ENCODE peak calls at places on chromosomes 2 and 18, in ten cellular contexts. One of them, this sample, is unnamed.

GRCh38 chr2:119289642-119290041 is 66.0 kb downstream of the STEAP3 start:
- DNase-seq in lung: no peak
- DNase-seq in colonic mucosa: no peak
- DNase-seq in A673: no peak
- DNase-seq in ovary: no peak
- DNase-seq in esophagus muscularis mucosa: peak
- DNase-seq in right lobe of liver: no peak
- DNase-seq in astrocyte of the spinal cord: no peak
- DNase-seq in suprapubic skin: no peak
- DNase-seq in GM12865: no peak
- DNase-seq in this sample: no peak

GRCh38 chr2:28134262-28134812 is 243.8 kb downstream of the BABAM2 start:
- DNase-seq in lung: peak
- DNase-seq in colonic mucosa: peak
- DNase-seq in A673: no peak
- DNase-seq in ovary: peak
- DNase-seq in esophagus muscularis mucosa: no peak
- DNase-seq in right lobe of liver: peak
- DNase-seq in astrocyte of the spinal cord: no peak
- DNase-seq in suprapubic skin: no peak
- DNase-seq in GM12865: no peak
- DNase-seq in this sample: peak

GRCh38 chr2:169513926-169514325 is 4.4 kb downstream of the KLHL41 start:
- DNase-seq in lung: no peak
- DNase-seq in colonic mucosa: no peak
- DNase-seq in A673: no peak
- DNase-seq in ovary: no peak
- DNase-seq in esophagus muscularis mucosa: no peak
- DNase-seq in right lobe of liver: no peak
- DNase-seq in astrocyte of the spinal cord: peak
- DNase-seq in suprapubic skin: no peak
- DNase-seq in GM12865: no peak
- DNase-seq in this sample: peak

GRCh38 chr2:96819101-96819875 is 3.2 kb downstream of the CNNM3 start:
- DNase-seq in lung: peak
- DNase-seq in colonic mucosa: peak
- DNase-seq in A673: no peak
- DNase-seq in ovary: no peak
- DNase-seq in esophagus muscularis mucosa: no peak
- DNase-seq in right lobe of liver: peak
- DNase-seq in astrocyte of the spinal cord: no peak
- DNase-seq in suprapubic skin: no peak
- DNase-seq in GM12865: no peak
- DNase-seq in this sample: no peak

GRCh38 chr2:168773128-168773527 is 29.3 kb upstream of the NOSTRIN start:
- DNase-seq in lung: no peak
- DNase-seq in colonic mucosa: no peak
- DNase-seq in A673: no peak
- DNase-seq in ovary: no peak
- DNase-seq in esophagus muscularis mucosa: no peak
- DNase-seq in right lobe of liver: no peak
- DNase-seq in astrocyte of the spinal cord: no peak
- DNase-seq in suprapubic skin: no peak
- DNase-seq in GM12865: no peak
- DNase-seq in this sample: no peak

GRCh38 chr2:72573232-72573631 is 252.6 kb downstream of the EXOC6B start:
- DNase-seq in lung: no peak
- DNase-seq in colonic mucosa: no peak
- DNase-seq in A673: no peak
- DNase-seq in ovary: no peak
- DNase-seq in esophagus muscularis mucosa: no peak
- DNase-seq in right lobe of liver: no peak
- DNase-seq in astrocyte of the spinal cord: no peak
- DNase-seq in suprapubic skin: no peak
- DNase-seq in GM12865: no peak
- DNase-seq in this sample: no peak

GRCh38 chr18:36662000-36662399 is 166.8 kb downstream of the TPGS2 start:
- DNase-seq in lung: no peak
- DNase-seq in colonic mucosa: no peak
- DNase-seq in A673: no peak
- DNase-seq in ovary: no peak
- DNase-seq in esophagus muscularis mucosa: no peak
- DNase-seq in right lobe of liver: no peak
- DNase-seq in astrocyte of the spinal cord: no peak
- DNase-seq in suprapubic skin: no peak
- DNase-seq in GM12865: peak
- DNase-seq in this sample: peak

GRCh38 chr2:64656379-64656778 is 2.7 kb upstream of the SERTAD2 start:
- DNase-seq in lung: no peak
- DNase-seq in colonic mucosa: no peak
- DNase-seq in A673: no peak
- DNase-seq in ovary: no peak
- DNase-seq in esophagus muscularis mucosa: no peak
- DNase-seq in right lobe of liver: no peak
- DNase-seq in astrocyte of the spinal cord: no peak
- DNase-seq in suprapubic skin: no peak
- DNase-seq in GM12865: no peak
- DNase-seq in this sample: peak

GRCh38 chr2:232261776-232262175 is 116.8 kb upstream of the ALPP start:
- DNase-seq in lung: no peak
- DNase-seq in colonic mucosa: no peak
- DNase-seq in A673: no peak
- DNase-seq in ovary: no peak
- DNase-seq in esophagus muscularis mucosa: no peak
- DNase-seq in right lobe of liver: no peak
- DNase-seq in astrocyte of the spinal cord: no peak
- DNase-seq in suprapubic skin: peak
- DNase-seq in GM12865: no peak
- DNase-seq in this sample: no peak

GRCh38 chr2:197893403-197894177 is 89.2 kb downstream of the PLCL1 start:
- DNase-seq in lung: no peak
- DNase-seq in colonic mucosa: no peak
- DNase-seq in A673: no peak
- DNase-seq in ovary: no peak
- DNase-seq in esophagus muscularis mucosa: no peak
- DNase-seq in right lobe of liver: no peak
- DNase-seq in astrocyte of the spinal cord: no peak
- DNase-seq in suprapubic skin: no peak
- DNase-seq in GM12865: peak
- DNase-seq in this sample: no peak

GRCh38 chr2:113940891-113941290 is 51.0 kb downstream of the ACTR3 start:
- DNase-seq in lung: no peak
- DNase-seq in colonic mucosa: no peak
- DNase-seq in A673: no peak
- DNase-seq in ovary: no peak
- DNase-seq in esophagus muscularis mucosa: no peak
- DNase-seq in right lobe of liver: no peak
- DNase-seq in astrocyte of the spinal cord: no peak
- DNase-seq in suprapubic skin: no peak
- DNase-seq in GM12865: no peak
- DNase-seq in this sample: peak

GRCh38 chr2:25301453-25302352 is 40.0 kb downstream of the DNMT3A start:
- DNase-seq in lung: no peak
- DNase-seq in colonic mucosa: no peak
- DNase-seq in A673: no peak
- DNase-seq in ovary: no peak
- DNase-seq in esophagus muscularis mucosa: no peak
- DNase-seq in right lobe of liver: no peak
- DNase-seq in astrocyte of the spinal cord: peak
- DNase-seq in suprapubic skin: no peak
- DNase-seq in GM12865: peak
- DNase-seq in this sample: peak

GRCh38 chr2:29753676-29754444 is 167.5 kb downstream of the ALK start:
- DNase-seq in lung: no peak
- DNase-seq in colonic mucosa: no peak
- DNase-seq in A673: no peak
- DNase-seq in ovary: no peak
- DNase-seq in esophagus muscularis mucosa: no peak
- DNase-seq in right lobe of liver: no peak
- DNase-seq in astrocyte of the spinal cord: peak
- DNase-seq in suprapubic skin: no peak
- DNase-seq in GM12865: no peak
- DNase-seq in this sample: peak

GRCh38 chr2:205934443-205934842 is 151.5 kb downstream of the INO80D start:
- DNase-seq in lung: no peak
- DNase-seq in colonic mucosa: no peak
- DNase-seq in A673: no peak
- DNase-seq in ovary: no peak
- DNase-seq in esophagus muscularis mucosa: no peak
- DNase-seq in right lobe of liver: no peak
- DNase-seq in astrocyte of the spinal cord: no peak
- DNase-seq in suprapubic skin: no peak
- DNase-seq in GM12865: no peak
- DNase-seq in this sample: peak

DNA sequence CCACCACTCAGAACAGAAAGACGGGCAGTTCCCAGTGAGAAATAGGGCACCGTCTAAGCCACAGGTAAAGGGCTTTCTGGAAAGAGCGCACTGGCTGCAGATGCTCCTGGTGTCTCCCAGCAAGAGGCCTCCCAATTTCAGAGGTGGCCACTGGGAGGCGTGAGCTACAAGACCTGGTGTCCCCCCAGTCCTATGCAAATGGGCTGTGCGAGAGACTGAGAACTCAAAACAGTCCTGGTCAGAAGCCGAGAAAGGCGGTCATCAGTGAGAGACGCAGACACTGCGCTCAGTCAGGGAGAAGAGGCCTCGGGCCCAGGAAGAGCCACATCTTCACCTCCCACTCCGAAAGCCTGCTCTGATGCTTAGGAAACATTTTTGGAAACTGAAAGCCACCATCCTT is 179.5 kb downstream of the EIPR1 start:
- DNase-seq in lung: no peak
- DNase-seq in colonic mucosa: no peak
- DNase-seq in A673: no peak
- DNase-seq in ovary: no peak
- DNase-seq in esophagus muscularis mucosa: no peak
- DNase-seq in right lobe of liver: no peak
- DNase-seq in astrocyte of the spinal cord: no peak
- DNase-seq in suprapubic skin: no peak
- DNase-seq in GM12865: peak
- DNase-seq in this sample: no peak
- H3K4me3 ChIP-seq in lung: no peak
- H3K4me3 ChIP-seq in colonic mucosa: no peak
- H3K4me3 ChIP-seq in A673: no peak
- H3K4me3 ChIP-seq in ovary: no peak
- H3K4me3 ChIP-seq in esophagus muscularis mucosa: no peak
- H3K4me3 ChIP-seq in right lobe of liver: no peak
- H3K4me3 ChIP-seq in astrocyte of the spinal cord: no peak
- H3K4me3 ChIP-seq in suprapubic skin: no peak
- H3K4me3 ChIP-seq in GM12865: no peak
- H3K4me3 ChIP-seq in this sample: no peak

GRCh38 chr2:193502363-193503035 is 1307.8 kb upstream of the TMEFF2 start:
- DNase-seq in lung: no peak
- DNase-seq in colonic mucosa: no peak
- DNase-seq in A673: no peak
- DNase-seq in ovary: no peak
- DNase-seq in esophagus muscularis mucosa: no peak
- DNase-seq in right lobe of liver: no peak
- DNase-seq in astrocyte of the spinal cord: no peak
- DNase-seq in suprapubic skin: no peak
- DNase-seq in GM12865: no peak
- DNase-seq in this sample: no peak
- TF ChIP-seq CTCF in lung: no peak
- TF ChIP-seq CTCF in colonic mucosa: no peak
- TF ChIP-seq CTCF in A673: no peak
- TF ChIP-seq CTCF in ovary: no peak
- TF ChIP-seq CTCF in esophagus muscularis mucosa: no peak
- TF ChIP-seq CTCF in right lobe of liver: no peak
- TF ChIP-seq CTCF in astrocyte of the spinal cord: no peak
- TF ChIP-seq CTCF in suprapubic skin: no peak
- TF ChIP-seq CTCF in GM12865: no peak
- TF ChIP-seq CTCF in this sample: no peak

DNA sequence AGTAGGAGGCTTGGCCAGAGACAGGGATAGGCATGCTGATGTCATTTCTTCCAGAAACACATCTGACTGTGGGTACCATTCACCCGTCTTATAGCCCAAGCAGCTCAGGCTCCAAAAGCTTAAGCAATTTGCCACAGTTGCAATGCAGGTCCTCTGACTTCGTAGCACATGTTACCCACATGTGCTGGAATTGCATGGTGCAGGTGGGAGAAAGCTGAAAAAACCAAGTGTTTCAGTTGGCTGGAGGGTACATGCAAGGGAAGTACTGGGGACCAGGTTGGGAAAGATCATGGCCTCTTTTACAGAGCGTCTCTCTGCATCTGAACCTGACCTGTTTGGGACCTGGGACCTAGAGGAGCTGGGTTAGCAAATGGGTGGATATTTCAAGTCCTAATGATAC is 45.9 kb upstream of the TTC39C start:
- DNase-seq in lung: no peak
- DNase-seq in colonic mucosa: no peak
- DNase-seq in A673: no peak
- DNase-seq in ovary: no peak
- DNase-seq in esophagus muscularis mucosa: no peak
- DNase-seq in right lobe of liver: no peak
- DNase-seq in astrocyte of the spinal cord: no peak
- DNase-seq in suprapubic skin: no peak
- DNase-seq in GM12865: no peak
- DNase-seq in this sample: no peak
- H3K4me3 ChIP-seq in lung: peak
- H3K4me3 ChIP-seq in colonic mucosa: no peak
- H3K4me3 ChIP-seq in A673: no peak
- H3K4me3 ChIP-seq in ovary: no peak
- H3K4me3 ChIP-seq in esophagus muscularis mucosa: no peak
- H3K4me3 ChIP-seq in right lobe of liver: no peak
- H3K4me3 ChIP-seq in astrocyte of the spinal cord: no peak
- H3K4me3 ChIP-seq in suprapubic skin: no peak
- H3K4me3 ChIP-seq in GM12865: no peak
- H3K4me3 ChIP-seq in this sample: no peak

GRCh38 chr2:86512922-86513321 is 50.3 kb downstream of the CHMP3 start:
- DNase-seq in lung: no peak
- DNase-seq in colonic mucosa: no peak
- DNase-seq in A673: no peak
- DNase-seq in ovary: no peak
- DNase-seq in esophagus muscularis mucosa: no peak
- DNase-seq in right lobe of liver: no peak
- DNase-seq in astrocyte of the spinal cord: no peak
- DNase-seq in suprapubic skin: no peak
- DNase-seq in GM12865: no peak
- DNase-seq in this sample: no peak

GRCh38 chr2:86507600-86507999 is 55.6 kb downstream of the CHMP3 start:
- DNase-seq in lung: no peak
- DNase-seq in colonic mucosa: no peak
- DNase-seq in A673: no peak
- DNase-seq in ovary: no peak
- DNase-seq in esophagus muscularis mucosa: no peak
- DNase-seq in right lobe of liver: no peak
- DNase-seq in astrocyte of the spinal cord: no peak
- DNase-seq in suprapubic skin: no peak
- DNase-seq in GM12865: no peak
- DNase-seq in this sample: no peak

GRCh38 chr2:86510436-86510933 is 52.8 kb downstream of the CHMP3 start:
- DNase-seq in lung: no peak
- DNase-seq in colonic mucosa: no peak
- DNase-seq in A673: no peak
- DNase-seq in ovary: no peak
- DNase-seq in esophagus muscularis mucosa: no peak
- DNase-seq in right lobe of liver: no peak
- DNase-seq in astrocyte of the spinal cord: no peak
- DNase-seq in suprapubic skin: no peak
- DNase-seq in GM12865: no peak
- DNase-seq in this sample: no peak

GRCh38 chr2:86513948-86514660 is 49.1 kb downstream of the CHMP3 start:
- DNase-seq in lung: no peak
- DNase-seq in colonic mucosa: no peak
- DNase-seq in A673: no peak
- DNase-seq in ovary: no peak
- DNase-seq in esophagus muscularis mucosa: no peak
- DNase-seq in right lobe of liver: no peak
- DNase-seq in astrocyte of the spinal cord: no peak
- DNase-seq in suprapubic skin: no peak
- DNase-seq in GM12865: no peak
- DNase-seq in this sample: no peak

GRCh38 chr2:86512034-86512433 is 51.2 kb downstream of the CHMP3 start:
- DNase-seq in lung: no peak
- DNase-seq in colonic mucosa: no peak
- DNase-seq in A673: no peak
- DNase-seq in ovary: no peak
- DNase-seq in esophagus muscularis mucosa: no peak
- DNase-seq in right lobe of liver: no peak
- DNase-seq in astrocyte of the spinal cord: no peak
- DNase-seq in suprapubic skin: no peak
- DNase-seq in GM12865: no peak
- DNase-seq in this sample: no peak
- TF ChIP-seq CTCF in lung: no peak
- TF ChIP-seq CTCF in colonic mucosa: no peak
- TF ChIP-seq CTCF in A673: no peak
- TF ChIP-seq CTCF in ovary: no peak
- TF ChIP-seq CTCF in esophagus muscularis mucosa: no peak
- TF ChIP-seq CTCF in right lobe of liver: no peak
- TF ChIP-seq CTCF in astrocyte of the spinal cord: no peak
- TF ChIP-seq CTCF in suprapubic skin: no peak
- TF ChIP-seq CTCF in GM12865: no peak
- TF ChIP-seq CTCF in this sample: no peak